ENCODE peak calls at places on chromosomes 16 and 17, in ten cellular contexts. N is cardiac muscle cell, I is adipocyte, L is AG10803, M is fibroblast of the aortic adventitia, C is GM23248, T is heart right ventricle, O is left ventricle myocardium inferior, U is fibroblast of mammary gland, G is mammary epithelial cell. V is an unnamed sample.

GRCh38 chr17:63082952-63083351 is 116.9 kb downstream of the TANC2 start:
- DNase-seq in I (peak; percentile 13), C (peak; percentile 51), L (peak; percentile 20), U (peak; percentile 46), M (peak; percentile 28), T (no peak), G (peak; percentile 14), O (no peak), N (no peak), V (peak; percentile 13)

GRCh38 chr16:3004781-3005284 is 7.9 kb upstream of the CLDN9 start:
- DNase-seq in N (no peak), T (no peak), L (no peak), I (no peak), G (no peak), O (no peak), U (no peak), C (no peak), M (no peak), V (no peak)

GRCh38 chr17:2090210-2090641 is 35.3 kb downstream of the HIC1 start:
- DNase-seq in C (no peak), I (no peak), T (no peak), O (no peak), G (no peak), U (no peak), L (no peak), M (no peak), N (no peak), V (no peak)

GRCh38 chr16:84593825-84594724 is 23.8 kb downstream of the COTL1 start:
- DNase-seq in L (no peak), G (no peak), O (no peak), C (no peak), T (no peak), N (peak; percentile 52), M (no peak), I (no peak), U (peak; percentile 45), V (peak; percentile 75)

GRCh38 chr16:1137604-1138003 is 15.3 kb upstream of the CACNA1H start:
- DNase-seq in T (no peak), M (no peak), O (no peak), L (peak; percentile 34), C (no peak), U (peak; percentile 72), G (no peak), N (no peak), I (no peak), V (no peak)

GRCh38 chr17:70563301-70563820 is 394.0 kb downstream of the KCNJ2 start:
- DNase-seq in I (peak; percentile 11), O (peak; percentile 19), N (no peak), L (peak; percentile 21), T (peak; percentile 33), G (no peak), U (peak; percentile 22), M (no peak), C (no peak), V (no peak)

GRCh38 chr17:5780476-5780875 is 196.2 kb upstream of the NLRP1 start:
- DNase-seq in T (no peak), N (peak; percentile 39), M (peak; percentile 45), U (peak; percentile 65), I (peak; percentile 77), C (peak; percentile 88), G (peak; percentile 61), O (no peak), L (peak; percentile 66), V (no peak)

GRCh38 chr16:77553130-77553529 is 118.3 kb upstream of the ADAMTS18 start:
- DNase-seq in I (no peak), O (no peak), G (no peak), T (no peak), U (no peak), M (no peak), N (no peak), L (no peak), C (no peak), V (no peak)

GRCh38 chr17:7590743-7591142 is 849 bp upstream of the SOX15 start:
- DNase-seq in I (peak; percentile 63), C (peak; percentile 81), G (peak; percentile 60), U (peak; percentile 65), O (no peak), M (peak; percentile 57), N (no peak), L (peak; percentile 36), T (no peak), V (peak; percentile 34)

GRCh38 chr17:7589891-7590611 is at the start of gene SOX15:
- DNase-seq in L (no peak), C (peak; percentile 68), I (no peak), M (no peak), G (peak; percentile 69), U (no peak), T (no peak), N (no peak), O (no peak), V (no peak)

GRCh38 chr17:7587831-7588230 is 2.1 kb downstream of the SOX15 start:
- DNase-seq in O (no peak), G (peak; percentile 69), T (no peak), I (no peak), C (no peak), U (no peak), L (peak; percentile 23), N (no peak), M (no peak), V (peak; percentile 24)

GRCh38 chr17:7588553-7589203 is 1.2 kb downstream of the SOX15 start:
- DNase-seq in N (no peak), C (peak; percentile 37), M (no peak), L (no peak), T (no peak), O (no peak), G (peak; percentile 58), I (no peak), U (no peak), V (no peak)

DNA sequence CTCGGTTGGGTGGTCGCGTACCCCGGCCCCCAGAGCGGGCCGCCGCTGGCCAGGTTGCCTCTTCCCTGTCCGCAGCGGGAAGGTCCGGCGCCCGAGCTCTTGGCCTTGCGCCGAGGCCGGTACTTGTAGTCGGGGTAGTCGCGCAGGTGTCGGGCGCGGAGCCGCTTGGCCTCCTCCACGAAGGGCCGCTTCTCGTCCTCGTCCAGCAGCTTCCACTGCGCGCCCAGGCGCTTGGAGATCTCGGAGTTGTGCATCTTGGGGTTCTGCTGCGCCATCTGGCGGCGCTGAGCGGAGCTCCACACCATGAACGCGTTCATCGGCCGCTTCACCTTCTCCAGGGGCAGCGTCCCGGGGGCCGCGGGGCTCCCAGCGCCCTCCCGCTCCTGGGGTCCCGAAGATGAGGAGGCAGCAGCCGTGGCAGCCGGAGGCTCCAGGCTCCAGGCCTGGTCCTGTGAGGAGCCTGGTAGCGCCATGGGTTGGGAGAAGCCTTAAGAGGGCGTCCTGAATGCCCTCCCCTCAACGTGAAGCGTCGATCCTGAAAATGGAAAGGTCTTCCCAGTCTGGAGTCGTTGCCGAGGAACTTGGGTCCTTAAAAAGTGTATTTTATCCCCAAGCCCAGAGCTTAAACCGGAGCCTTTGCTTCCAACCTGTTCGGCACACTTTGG is 558 bp downstream of the SOX15 start:
- DNase-seq in O (peak; percentile 87), G (peak; percentile 83), M (peak; percentile 88), L (peak; percentile 83), C (peak; percentile 94), I (peak; percentile 93), U (peak; percentile 88), T (peak; percentile 80), N (peak; percentile 88), V (peak; percentile 83)
- H3K4me3 ChIP-seq in O (peak overlapping the region; percentile 63), G (peak overlapping the region; percentile 69), M (peak overlapping the region; percentile 38), L (peak overlapping the region; percentile 17), C (peak overlapping the region; percentile 44), I (no peak overlapping the region), U (no peak overlapping the region), T (peak overlapping the region; percentile 27), N (no peak overlapping the region), V (peak overlapping the region; percentile 9)

DNA sequence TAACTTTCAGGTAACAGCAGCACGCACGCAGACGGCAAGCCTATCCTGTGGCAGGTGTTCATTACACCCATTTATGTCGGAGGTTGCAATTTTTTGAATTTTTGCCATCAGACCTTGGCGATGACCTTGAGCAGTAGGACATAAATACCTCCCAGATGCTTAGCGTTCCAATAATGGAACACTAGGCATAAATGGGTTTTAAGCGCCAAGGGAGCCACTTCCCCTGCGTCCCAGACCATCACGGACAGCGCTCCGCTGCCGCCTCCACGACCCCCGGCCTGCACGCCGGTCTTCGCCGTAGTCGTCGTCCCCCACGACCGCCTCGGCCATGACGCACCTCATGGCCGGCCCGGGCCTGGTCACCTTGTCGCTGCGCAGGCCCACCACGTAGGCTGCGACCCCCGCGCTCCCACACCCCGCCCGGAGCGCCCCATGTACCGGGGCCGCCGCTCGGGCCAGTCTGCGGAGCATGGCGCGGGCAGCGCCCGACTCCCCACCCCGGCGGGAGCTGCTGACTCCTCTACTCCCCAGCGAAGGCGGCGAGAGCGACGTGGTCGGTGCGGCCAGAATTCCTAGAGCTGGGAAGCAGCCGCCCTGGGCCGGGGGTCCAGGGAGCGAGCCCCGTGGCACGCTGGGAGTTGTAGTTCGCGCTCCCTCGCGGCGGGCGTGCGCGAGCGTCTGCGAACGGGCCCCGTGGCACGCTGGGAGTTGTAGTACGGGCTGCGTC is 22.7 kb downstream of the TMEM235 start:
- DNase-seq in I (peak; percentile 94), O (peak; percentile 88), G (peak; percentile 67), N (peak; percentile 90), C (peak; percentile 94), M (peak; percentile 76), T (peak; percentile 83), L (peak; percentile 73), U (peak; percentile 67), V (peak; percentile 83)
- H3K4me3 ChIP-seq in I (peak overlapping the region; percentile 88), O (peak overlapping the region; percentile 97), G (peak overlapping the region; percentile 84), N (peak overlapping the region; percentile 53), C (peak overlapping the region; percentile 87), M (peak overlapping the region; percentile 88), T (peak overlapping the region; percentile 98), L (peak overlapping the region; percentile 78), U (peak overlapping the region; percentile 73), V (peak overlapping the region; percentile 79)

GRCh38 chr17:413706-414440 is 61.3 kb upstream of the RPH3AL start:
- DNase-seq in L (no peak), N (no peak), O (no peak), M (no peak), G (no peak), I (no peak), T (no peak), U (no peak), C (no peak), V (no peak)

GRCh38 chr17:419073-419735 is 66.6 kb upstream of the RPH3AL start:
- DNase-seq in U (no peak), M (no peak), O (no peak), L (no peak), N (no peak), T (no peak), I (no peak), C (no peak), G (no peak), V (no peak)

GRCh38 chr17:418421-418751 is 65.8 kb upstream of the RPH3AL start:
- DNase-seq in I (no peak), N (no peak), L (no peak), T (no peak), M (no peak), O (no peak), C (no peak), U (no peak), G (no peak), V (no peak)

GRCh38 chr17:417691-418420 is 65.2 kb upstream of the RPH3AL start:
- DNase-seq in M (no peak), O (no peak), N (no peak), I (no peak), G (no peak), U (no peak), T (no peak), C (no peak), L (no peak), V (no peak)

GRCh38 chr17:416293-417206 is 63.9 kb upstream of the RPH3AL start:
- DNase-seq in M (no peak), U (no peak), T (no peak), N (no peak), I (no peak), L (no peak), G (no peak), C (no peak), O (no peak), V (no peak)
- H3K4me3 ChIP-seq in M (no peak overlapping the region), U (no peak overlapping the region), T (peak overlapping the region; percentile 38), N (no peak overlapping the region), I (no peak overlapping the region), L (no peak overlapping the region), G (no peak overlapping the region), C (no peak overlapping the region), O (no peak overlapping the region), V (no peak overlapping the region)

GRCh38 chr16:56935201-56935600 is 3.3 kb downstream of the HERPUD1 start:
- DNase-seq in L (no peak), C (no peak), I (no peak), U (no peak), G (no peak), N (no peak), O (no peak), M (no peak), T (no peak), V (no peak)
- H3K4me3 ChIP-seq in L (peak overlapping the region; percentile 98), C (peak overlapping the region; percentile 98), I (peak overlapping the region; percentile 94), U (peak overlapping the region; percentile 97), G (no peak overlapping the region), N (no peak overlapping the region), O (peak overlapping the region; percentile 99), M (peak overlapping the region; percentile 93), T (peak overlapping the region; percentile 94), V (peak overlapping the region; percentile 100)

V was measured in fibroblast of villous mesenchyme.